ENCODE peak calls at places on chromosomes 4 and X, in five cellular contexts. R, P, O, B and M are unnamed samples.

GRCh38 chrX:41857670-41858069 is 65.7 kb downstream of the CASK start:
- DNase-seq in R (no peak), P (no peak), O (no peak), B (no peak), M (no peak)

GRCh38 chr4:177596035-177596434 is 153.8 kb upstream of the AGA start:
- DNase-seq in R (no peak), P (peak; percentile 67), O (peak; percentile 29), B (no peak), M (peak; percentile 85)

GRCh38 chr4:113476800-113477199 is 284.7 kb downstream of the CAMK2D start:
- DNase-seq in R (no peak), P (no peak), O (no peak), B (no peak), M (peak; percentile 80)

GRCh38 chrX:101108293-101108692 is 10.3 kb downstream of the CENPI start:
- DNase-seq in R (no peak), P (peak; percentile 34), O (no peak), B (no peak), M (peak; percentile 12)

GRCh38 chr4:185885604-185886003 is 73.6 kb upstream of the SORBS2 start:
- DNase-seq in R (no peak), P (no peak), O (no peak), B (no peak), M (no peak)

GRCh38 chrX:39762266-39762841 is 335.4 kb downstream of the BCOR start:
- DNase-seq in R (no peak), P (peak; percentile 90), O (no peak), B (no peak), M (peak; percentile 70)

GRCh38 chr4:38322709-38323108 is 341.3 kb upstream of the KLF3 start:
- DNase-seq in R (no peak), P (peak; percentile 89), O (peak; percentile 34), B (no peak), M (peak; percentile 27)

GRCh38 chr4:169345207-169345788 is 74.5 kb upstream of the SH3RF1 start:
- DNase-seq in R (no peak), P (peak; percentile 35), O (no peak), B (no peak), M (peak; percentile 86)

GRCh38 chr4:177108708-177109107 is 201.0 kb upstream of the NEIL3 start:
- DNase-seq in R (no peak), P (peak; percentile 63), O (no peak), B (peak; percentile 4), M (peak; percentile 42)

GRCh38 chrX:136397001-136397400 is 90.7 kb upstream of the BRS3 start:
- DNase-seq in R (no peak), P (no peak), O (no peak), B (peak; percentile 1), M (peak; percentile 37)

GRCh38 chrX:72169008-72169728 is 12.4 kb upstream of the PIN4 start:
- DNase-seq in R (no peak), P (peak; percentile 27), O (no peak), B (no peak), M (peak; percentile 9)

GRCh38 chrX:8043546-8043945 is 116.3 kb upstream of the PNPLA4 start:
- DNase-seq in R (no peak), P (no peak), O (no peak), B (no peak), M (peak; percentile 53)

GRCh38 chr4:123449780-123450179 is 53.2 kb downstream of the SPRY1 start:
- DNase-seq in R (no peak), P (peak; percentile 39), O (no peak), B (no peak), M (peak; percentile 39)

GRCh38 chr4:15144249-15144966 is 142.1 kb downstream of the CPEB2 start:
- DNase-seq in R (no peak), P (no peak), O (no peak), B (no peak), M (no peak)

GRCh38 chrX:108537005-108537404 is 97.4 kb downstream of the COL4A5 start:
- DNase-seq in R (no peak), P (peak; percentile 61), O (no peak), B (peak; percentile 63), M (peak; percentile 38)

GRCh38 chrX:64536740-64537139 is 141.5 kb upstream of the MTMR8 start:
- DNase-seq in R (no peak), P (no peak), O (no peak), B (no peak), M (peak; percentile 31)

GRCh38 chr4:37243061-37243460 is 1.5 kb upstream of the NWD2 start:
- DNase-seq in R (no peak), P (no peak), O (no peak), B (peak; percentile 59), M (no peak)

GRCh38 chr4:11471613-11472012 is 42.9 kb upstream of the HS3ST1 start:
- DNase-seq in R (no peak), P (peak; percentile 27), O (no peak), B (no peak), M (peak; percentile 53)

GRCh38 chr4:102008711-102009110 is 218.2 kb downstream of the BANK1 start:
- DNase-seq in R (no peak), P (peak; percentile 31), O (no peak), B (no peak), M (no peak)

GRCh38 chr4:186554485-186554884 is 882 bp downstream of the MTNR1A start:
- DNase-seq in R (no peak), P (peak; percentile 39), O (no peak), B (peak; percentile 76), M (peak; percentile 48)

GRCh38 chrX:1292581-1293310 is 24.1 kb downstream of the CSF2RA start:
- DNase-seq in R (no peak), P (no peak), O (no peak), B (no peak), M (no peak)

GRCh38 chr4:11647433-11647832 is 218.7 kb upstream of the HS3ST1 start:
- DNase-seq in R (no peak), P (no peak), O (no peak), B (no peak), M (no peak)

GRCh38 chrX:132958086-132958703 is at the start of gene HS6ST2:
- DNase-seq in R (peak; percentile 68), P (no peak), O (peak; percentile 18), B (peak; percentile 60), M (no peak)

GRCh38 chrX:77977518-77977917 is 8.1 kb upstream of the PGAM4 start:
- DNase-seq in R (no peak), P (no peak), O (no peak), B (no peak), M (no peak)

GRCh38 chr4:31104596-31104995 is 384.4 kb downstream of the PCDH7 start:
- DNase-seq in R (no peak), P (no peak), O (no peak), B (no peak), M (no peak)

GRCh38 chrX:19839770-19840254 is 47.6 kb downstream of the SH3KBP1 start:
- DNase-seq in R (no peak), P (no peak), O (no peak), B (no peak), M (peak; percentile 70)
- H3K4me3 ChIP-seq in R (no peak overlapping the region), P (no peak overlapping the region), O (no peak overlapping the region), B (no peak overlapping the region), M (no peak overlapping the region)

DNA sequence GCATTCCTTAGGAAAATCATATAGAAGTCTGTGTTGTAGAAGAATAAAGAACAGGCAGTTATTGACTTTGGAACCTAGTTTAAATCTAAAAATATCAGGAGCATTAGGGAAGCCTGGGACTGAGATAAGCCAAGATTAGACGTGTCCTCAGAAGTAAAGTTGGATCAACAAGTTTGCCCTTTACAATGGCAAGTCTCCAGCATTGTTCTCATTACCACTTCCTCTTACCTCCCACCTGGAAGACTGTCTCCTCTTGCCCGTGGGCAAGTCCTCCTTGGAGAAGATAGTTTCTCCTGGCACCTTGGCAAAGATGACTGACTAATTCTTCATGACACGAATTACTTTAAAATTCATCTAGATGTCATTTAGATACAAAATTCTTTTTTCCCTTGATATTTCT is 37.8 kb downstream of the CNKSR2 start:
- DNase-seq in R (no peak), P (no peak), O (no peak), B (no peak), M (peak; percentile 46)
- H3K27me3 ChIP-seq in R (no peaks in the 10 kb centered on the region), P (no peaks in the 10 kb centered on the region), O (no peaks in the 10 kb centered on the region), B (no peaks in the 10 kb centered on the region), M (no peaks in the 10 kb centered on the region)

DNA sequence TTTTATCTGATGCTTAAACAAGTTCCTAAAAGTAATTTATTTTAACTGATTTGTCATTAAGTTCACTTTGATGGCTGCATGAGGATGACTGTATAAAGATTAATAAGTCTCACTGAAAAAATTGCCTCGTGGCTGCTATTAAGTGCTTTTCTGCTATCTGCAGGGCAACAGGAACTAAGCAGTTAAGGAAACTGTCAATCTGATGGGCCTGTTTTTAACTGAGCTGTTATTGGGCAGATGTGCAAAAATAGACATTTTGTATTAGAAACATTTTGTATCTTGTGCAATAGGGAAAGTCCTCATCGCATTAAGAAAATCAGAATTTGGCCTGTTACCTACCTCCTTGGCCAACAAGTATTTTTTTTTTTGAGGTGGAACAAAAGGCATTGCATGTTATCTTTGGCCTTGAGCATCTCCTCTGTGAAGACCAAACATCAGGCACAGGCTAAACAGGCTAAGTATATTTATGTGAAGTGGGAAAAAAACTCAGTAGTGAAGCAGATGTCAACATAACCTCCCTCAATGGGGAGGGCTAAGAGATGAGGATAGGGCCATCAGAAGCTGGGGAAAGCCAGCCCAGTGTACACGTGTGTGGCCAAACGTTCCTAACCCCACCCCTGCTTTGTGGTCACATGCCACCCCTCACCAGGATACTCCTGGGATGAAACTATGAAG is 102.4 kb downstream of the FNIP2 start:
- DNase-seq in R (no peak), P (no peak), O (no peak), B (no peak), M (no peak)
- TF ChIP-seq CTCF in R (no peak), P (no peak), O (no peak), B (no peak), M (no peak)

DNA sequence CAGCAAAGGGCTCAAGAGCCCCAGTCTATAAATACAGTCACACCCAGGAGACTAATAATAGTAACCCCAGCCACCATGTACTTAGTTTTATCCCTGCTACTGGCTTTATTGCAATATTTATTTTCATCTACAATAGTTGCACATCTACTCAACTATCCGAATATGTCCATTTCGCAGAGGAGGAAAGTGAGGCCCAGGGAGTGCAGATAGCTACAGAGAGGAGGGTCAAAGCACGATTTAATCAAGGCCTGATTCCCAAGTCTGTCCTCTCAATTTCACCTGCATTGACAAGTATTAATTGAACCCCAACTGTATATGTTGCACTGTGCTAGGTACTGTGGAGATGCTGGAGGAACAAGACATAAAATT is 4.0 kb upstream of the PLP2 start:
- DNase-seq in R (no peak), P (no peak), O (no peak), B (no peak), M (no peak)
- H3K4me3 ChIP-seq in R (no peak overlapping the region), P (no peak overlapping the region), O (peak overlapping the region; percentile 67), B (peak overlapping the region; percentile 59), M (peak overlapping the region; percentile 35)

DNA sequence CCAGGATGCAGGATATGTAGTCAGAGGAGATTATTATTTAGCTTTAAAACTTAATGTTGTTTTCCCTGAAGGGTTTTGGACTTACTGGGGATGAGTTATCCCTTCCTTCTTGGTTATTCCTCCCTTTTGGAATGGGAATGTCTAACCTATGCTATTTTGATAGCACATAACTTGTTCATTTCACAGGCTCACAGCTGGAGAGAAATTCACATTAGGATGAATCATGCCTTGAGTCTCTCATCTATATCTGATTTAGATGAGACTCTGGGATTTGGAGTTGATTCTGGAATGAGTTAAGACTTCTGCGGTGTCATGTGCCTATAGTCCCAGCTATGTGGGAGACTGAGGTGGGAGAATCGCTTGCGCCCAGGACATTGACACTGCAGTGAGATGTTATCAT is 81.1 kb downstream of the ATP11C start:
- DNase-seq in R (no peak), P (no peak), O (no peak), B (no peak), M (no peak)
- H3K27me3 ChIP-seq in R (no peaks in the 10 kb centered on the region), P (no peaks in the 10 kb centered on the region), O (no peaks in the 10 kb centered on the region), B (no peaks in the 10 kb centered on the region), M (no peaks in the 10 kb centered on the region)

GRCh38 chr4:7928711-7929505 is 10.8 kb downstream of the AFAP1 start:
- DNase-seq in R (no peak), P (no peak), O (no peak), B (no peak), M (no peak)
- TF ChIP-seq CTCF in R (no peak), P (peak; percentile 33), O (peak; percentile 52), B (peak; percentile 9), M (peak; percentile 25)